ENCODE peak calls at places on chromosome 4, in seven cellular contexts. One of them, this sample, is unnamed.

GRCh38 chr4:113433116-113433515 is 328.4 kb downstream of the CAMK2D start:
- DNase-seq in left lung: no peak
- DNase-seq in mesothelial cell of epicardium: no peak
- DNase-seq in lower lobe of right lung: no peak
- DNase-seq in HFFc6: no peak
- DNase-seq in foreskin fibroblast: no peak
- DNase-seq in transverse colon: no peak
- DNase-seq in this sample: no peak

GRCh38 chr4:158170691-158171455 is 2.0 kb downstream of the GASK1B start:
- DNase-seq in foreskin fibroblast: peak
- DNase-seq in lower lobe of right lung: peak
- DNase-seq in left lung: peak
- DNase-seq in mesothelial cell of epicardium: no peak
- DNase-seq in HFFc6: no peak
- DNase-seq in transverse colon: peak
- DNase-seq in this sample: peak

GRCh38 chr4:2259541-2260267 is 2.2 kb downstream of the MXD4 start:
- DNase-seq in foreskin fibroblast: no peak
- DNase-seq in HFFc6: no peak
- DNase-seq in mesothelial cell of epicardium: peak
- DNase-seq in left lung: peak
- DNase-seq in lower lobe of right lung: peak
- DNase-seq in transverse colon: peak
- DNase-seq in this sample: no peak

GRCh38 chr4:73438582-73439215 is 2.7 kb downstream of the AFP start:
- DNase-seq in transverse colon: no peak
- DNase-seq in foreskin fibroblast: peak
- DNase-seq in lower lobe of right lung: no peak
- DNase-seq in mesothelial cell of epicardium: no peak
- DNase-seq in left lung: no peak
- DNase-seq in HFFc6: no peak
- DNase-seq in this sample: no peak

GRCh38 chr4:30720021-30720655 is at the start of gene PCDH7:
- DNase-seq in mesothelial cell of epicardium: peak
- DNase-seq in foreskin fibroblast: peak
- DNase-seq in lower lobe of right lung: no peak
- DNase-seq in HFFc6: peak
- DNase-seq in left lung: peak
- DNase-seq in transverse colon: peak
- DNase-seq in this sample: peak

GRCh38 chr4:117626664-117627063 is 407.6 kb upstream of the NDST3 start:
- DNase-seq in mesothelial cell of epicardium: no peak
- DNase-seq in transverse colon: no peak
- DNase-seq in left lung: no peak
- DNase-seq in HFFc6: no peak
- DNase-seq in lower lobe of right lung: no peak
- DNase-seq in foreskin fibroblast: no peak
- DNase-seq in this sample: no peak

GRCh38 chr4:151263455-151263854 is 13.5 kb upstream of the PRSS48 start:
- DNase-seq in lower lobe of right lung: no peak
- DNase-seq in transverse colon: no peak
- DNase-seq in foreskin fibroblast: peak
- DNase-seq in left lung: no peak
- DNase-seq in HFFc6: no peak
- DNase-seq in mesothelial cell of epicardium: no peak
- DNase-seq in this sample: no peak

GRCh38 chr4:113080624-113081023 is 31.2 kb downstream of the ANK2 start:
- DNase-seq in HFFc6: no peak
- DNase-seq in left lung: no peak
- DNase-seq in lower lobe of right lung: no peak
- DNase-seq in foreskin fibroblast: no peak
- DNase-seq in mesothelial cell of epicardium: no peak
- DNase-seq in transverse colon: no peak
- DNase-seq in this sample: no peak

GRCh38 chr4:28759064-28759463 is 1898.4 kb downstream of the STIM2 start:
- DNase-seq in foreskin fibroblast: no peak
- DNase-seq in lower lobe of right lung: no peak
- DNase-seq in HFFc6: no peak
- DNase-seq in mesothelial cell of epicardium: no peak
- DNase-seq in transverse colon: no peak
- DNase-seq in left lung: no peak
- DNase-seq in this sample: no peak

GRCh38 chr4:19239565-19239964 is 1012.1 kb upstream of the SLIT2 start:
- DNase-seq in lower lobe of right lung: no peak
- DNase-seq in transverse colon: no peak
- DNase-seq in mesothelial cell of epicardium: no peak
- DNase-seq in left lung: no peak
- DNase-seq in foreskin fibroblast: peak
- DNase-seq in HFFc6: peak
- DNase-seq in this sample: no peak

GRCh38 chr4:5206391-5206790 is 155.1 kb downstream of the STK32B start:
- DNase-seq in transverse colon: no peak
- DNase-seq in lower lobe of right lung: no peak
- DNase-seq in mesothelial cell of epicardium: no peak
- DNase-seq in foreskin fibroblast: peak
- DNase-seq in left lung: no peak
- DNase-seq in HFFc6: no peak
- DNase-seq in this sample: no peak

GRCh38 chr4:71570492-71570891 is 213.4 kb downstream of the GC start:
- DNase-seq in lower lobe of right lung: no peak
- DNase-seq in left lung: no peak
- DNase-seq in transverse colon: no peak
- DNase-seq in foreskin fibroblast: no peak
- DNase-seq in mesothelial cell of epicardium: no peak
- DNase-seq in HFFc6: no peak
- DNase-seq in this sample: no peak

GRCh38 chr4:57044996-57045395 is 65.2 kb downstream of the IGFBP7 start:
- DNase-seq in foreskin fibroblast: peak
- DNase-seq in lower lobe of right lung: no peak
- DNase-seq in transverse colon: no peak
- DNase-seq in HFFc6: peak
- DNase-seq in mesothelial cell of epicardium: no peak
- DNase-seq in left lung: no peak
- DNase-seq in this sample: no peak

GRCh38 chr4:30837131-30837539 is 117.0 kb downstream of the PCDH7 start:
- DNase-seq in left lung: no peak
- DNase-seq in transverse colon: no peak
- DNase-seq in mesothelial cell of epicardium: no peak
- DNase-seq in lower lobe of right lung: no peak
- DNase-seq in HFFc6: no peak
- DNase-seq in foreskin fibroblast: no peak
- DNase-seq in this sample: no peak

GRCh38 chr4:142406917-142407501 is 439.1 kb downstream of the INPP4B start:
- DNase-seq in lower lobe of right lung: no peak
- DNase-seq in mesothelial cell of epicardium: no peak
- DNase-seq in HFFc6: no peak
- DNase-seq in transverse colon: no peak
- DNase-seq in left lung: no peak
- DNase-seq in foreskin fibroblast: no peak
- DNase-seq in this sample: no peak

GRCh38 chr4:124955476-124955875 is 242.9 kb upstream of the ANKRD50 start:
- DNase-seq in transverse colon: no peak
- DNase-seq in mesothelial cell of epicardium: no peak
- DNase-seq in HFFc6: no peak
- DNase-seq in lower lobe of right lung: no peak
- DNase-seq in left lung: no peak
- DNase-seq in foreskin fibroblast: no peak
- DNase-seq in this sample: no peak

GRCh38 chr4:76894537-76894936 is 3.4 kb downstream of the SOWAHB start:
- DNase-seq in transverse colon: no peak
- DNase-seq in left lung: no peak
- DNase-seq in mesothelial cell of epicardium: no peak
- DNase-seq in HFFc6: no peak
- DNase-seq in foreskin fibroblast: no peak
- DNase-seq in lower lobe of right lung: no peak
- DNase-seq in this sample: no peak

GRCh38 chr4:150852237-150852636 is 162.8 kb downstream of the LRBA start:
- DNase-seq in lower lobe of right lung: no peak
- DNase-seq in left lung: no peak
- DNase-seq in transverse colon: no peak
- DNase-seq in HFFc6: peak
- DNase-seq in foreskin fibroblast: peak
- DNase-seq in mesothelial cell of epicardium: no peak
- DNase-seq in this sample: no peak

GRCh38 chr4:123168812-123169211 is 227.8 kb upstream of the SPRY1 start:
- DNase-seq in transverse colon: no peak
- DNase-seq in mesothelial cell of epicardium: no peak
- DNase-seq in left lung: no peak
- DNase-seq in lower lobe of right lung: no peak
- DNase-seq in foreskin fibroblast: no peak
- DNase-seq in HFFc6: peak
- DNase-seq in this sample: no peak

GRCh38 chr4:7196731-7197130 is 4.4 kb downstream of the SORCS2 start:
- DNase-seq in left lung: no peak
- DNase-seq in foreskin fibroblast: no peak
- DNase-seq in HFFc6: no peak
- DNase-seq in mesothelial cell of epicardium: no peak
- DNase-seq in lower lobe of right lung: peak
- DNase-seq in transverse colon: no peak
- DNase-seq in this sample: no peak

GRCh38 chr4:99887837-99888236 is 6.4 kb downstream of the LAMTOR3 start:
- DNase-seq in mesothelial cell of epicardium: no peak
- DNase-seq in HFFc6: no peak
- DNase-seq in foreskin fibroblast: peak
- DNase-seq in lower lobe of right lung: no peak
- DNase-seq in left lung: no peak
- DNase-seq in transverse colon: no peak
- DNase-seq in this sample: no peak

GRCh38 chr4:152454398-152455011 is 81.4 kb downstream of the FBXW7 start:
- DNase-seq in left lung: no peak
- DNase-seq in mesothelial cell of epicardium: no peak
- DNase-seq in foreskin fibroblast: peak
- DNase-seq in HFFc6: peak
- DNase-seq in transverse colon: no peak
- DNase-seq in lower lobe of right lung: no peak
- DNase-seq in this sample: no peak

GRCh38 chr4:91113130-91113706 is 986.0 kb downstream of the CCSER1 start:
- DNase-seq in HFFc6: no peak
- DNase-seq in foreskin fibroblast: peak
- DNase-seq in transverse colon: no peak
- DNase-seq in lower lobe of right lung: no peak
- DNase-seq in left lung: no peak
- DNase-seq in mesothelial cell of epicardium: no peak
- DNase-seq in this sample: no peak

GRCh38 chr4:184775854-184776555 is 42.1 kb upstream of the CENPU start:
- DNase-seq in transverse colon: no peak
- DNase-seq in lower lobe of right lung: no peak
- DNase-seq in mesothelial cell of epicardium: no peak
- DNase-seq in HFFc6: no peak
- DNase-seq in left lung: no peak
- DNase-seq in foreskin fibroblast: no peak
- DNase-seq in this sample: no peak

GRCh38 chr4:32485976-32486375 is 1765.8 kb downstream of the PCDH7 start:
- DNase-seq in mesothelial cell of epicardium: no peak
- DNase-seq in lower lobe of right lung: no peak
- DNase-seq in HFFc6: no peak
- DNase-seq in transverse colon: no peak
- DNase-seq in left lung: no peak
- DNase-seq in foreskin fibroblast: no peak
- DNase-seq in this sample: no peak

GRCh38 chr4:92968556-92968955 is 664.8 kb downstream of the GRID2 start:
- DNase-seq in mesothelial cell of epicardium: no peak
- DNase-seq in lower lobe of right lung: no peak
- DNase-seq in HFFc6: no peak
- DNase-seq in foreskin fibroblast: peak
- DNase-seq in left lung: no peak
- DNase-seq in transverse colon: no peak
- DNase-seq in this sample: no peak

GRCh38 chr4:12724520-12724919 is 759.6 kb downstream of the RAB28 start:
- DNase-seq in left lung: no peak
- DNase-seq in lower lobe of right lung: no peak
- DNase-seq in foreskin fibroblast: peak
- DNase-seq in HFFc6: no peak
- DNase-seq in mesothelial cell of epicardium: no peak
- DNase-seq in transverse colon: no peak
- DNase-seq in this sample: no peak

GRCh38 chr4:48024522-48024921 is 8.0 kb downstream of the NIPAL1 start:
- DNase-seq in foreskin fibroblast: peak
- DNase-seq in transverse colon: no peak
- DNase-seq in HFFc6: no peak
- DNase-seq in mesothelial cell of epicardium: no peak
- DNase-seq in lower lobe of right lung: no peak
- DNase-seq in left lung: no peak
- DNase-seq in this sample: no peak

GRCh38 chr4:86261634-86262033 is 98.2 kb downstream of the MAPK10 start:
- DNase-seq in left lung: no peak
- DNase-seq in lower lobe of right lung: no peak
- DNase-seq in foreskin fibroblast: no peak
- DNase-seq in transverse colon: no peak
- DNase-seq in HFFc6: no peak
- DNase-seq in mesothelial cell of epicardium: no peak
- DNase-seq in this sample: no peak

DNA sequence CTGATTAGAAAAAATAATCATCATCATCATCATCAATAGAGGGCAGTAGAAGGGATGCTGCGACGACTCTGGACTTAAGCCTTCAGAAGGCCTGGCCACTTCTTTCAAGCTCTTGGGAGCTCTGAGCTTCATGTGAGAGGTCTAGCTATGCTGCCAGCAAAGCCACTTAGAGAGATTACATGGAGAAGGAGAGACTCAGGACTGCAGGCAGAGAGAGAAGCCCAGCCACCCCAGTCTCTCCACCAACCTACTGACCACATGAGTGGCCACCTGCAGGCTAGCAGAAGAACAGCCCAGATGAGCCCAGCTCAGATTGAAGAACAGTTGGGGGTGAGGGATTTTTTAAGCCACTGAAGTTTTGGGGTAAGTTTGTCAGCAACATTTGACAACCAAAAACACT is 17.1 kb upstream of the TMEM150C start:
- DNase-seq in HFFc6: no peak
- DNase-seq in transverse colon: no peak
- DNase-seq in foreskin fibroblast: no peak
- DNase-seq in left lung: no peak
- DNase-seq in lower lobe of right lung: no peak
- DNase-seq in mesothelial cell of epicardium: no peak
- DNase-seq in this sample: peak
- TF ChIP-seq CTCF in HFFc6: peak
- TF ChIP-seq CTCF in transverse colon: no peak
- TF ChIP-seq CTCF in foreskin fibroblast: no peak
- TF ChIP-seq CTCF in left lung: no peak
- TF ChIP-seq CTCF in lower lobe of right lung: no peak
- TF ChIP-seq CTCF in mesothelial cell of epicardium: no peak
- TF ChIP-seq CTCF in this sample: peak

GRCh38 chr4:173237152-173237551 is 68.5 kb downstream of the GALNT7 start:
- DNase-seq in transverse colon: no peak
- DNase-seq in mesothelial cell of epicardium: no peak
- DNase-seq in left lung: no peak
- DNase-seq in HFFc6: peak
- DNase-seq in foreskin fibroblast: no peak
- DNase-seq in lower lobe of right lung: no peak
- DNase-seq in this sample: no peak
- TF ChIP-seq CTCF in transverse colon: no peak
- TF ChIP-seq CTCF in mesothelial cell of epicardium: peak
- TF ChIP-seq CTCF in left lung: no peak
- TF ChIP-seq CTCF in HFFc6: peak
- TF ChIP-seq CTCF in foreskin fibroblast: no peak
- TF ChIP-seq CTCF in lower lobe of right lung: no peak
- TF ChIP-seq CTCF in this sample: no peak

GRCh38 chr4:105896984-105897760 is 1.9 kb downstream of the NPNT start:
- DNase-seq in HFFc6: no peak
- DNase-seq in lower lobe of right lung: no peak
- DNase-seq in transverse colon: no peak
- DNase-seq in foreskin fibroblast: no peak
- DNase-seq in left lung: no peak
- DNase-seq in mesothelial cell of epicardium: no peak
- DNase-seq in this sample: no peak
- TF ChIP-seq CTCF in HFFc6: no peak
- TF ChIP-seq CTCF in lower lobe of right lung: no peak
- TF ChIP-seq CTCF in transverse colon: no peak
- TF ChIP-seq CTCF in foreskin fibroblast: no peak
- TF ChIP-seq CTCF in left lung: no peak
- TF ChIP-seq CTCF in mesothelial cell of epicardium: no peak
- TF ChIP-seq CTCF in this sample: no peak

GRCh38 chr4:25953740-25954139 is 39.7 kb downstream of the SMIM20 start:
- DNase-seq in left lung: no peak
- DNase-seq in foreskin fibroblast: peak
- DNase-seq in transverse colon: no peak
- DNase-seq in lower lobe of right lung: no peak
- DNase-seq in HFFc6: peak
- DNase-seq in mesothelial cell of epicardium: no peak
- DNase-seq in this sample: no peak
- TF ChIP-seq CTCF in left lung: no peak
- TF ChIP-seq CTCF in foreskin fibroblast: no peak
- TF ChIP-seq CTCF in transverse colon: no peak
- TF ChIP-seq CTCF in lower lobe of right lung: no peak
- TF ChIP-seq CTCF in HFFc6: no peak
- TF ChIP-seq CTCF in mesothelial cell of epicardium: no peak
- TF ChIP-seq CTCF in this sample: no peak